ENCODE peak calls at places on chromosomes 7 and 10, in seven cellular contexts. One of them, this sample, is unnamed.

GRCh38 chr10:59905066-59905734 is 1.2 kb downstream of the CCDC6 start:
- DNase-seq in right lobe of liver: peak
- DNase-seq in heart right ventricle: peak
- DNase-seq in right atrium auricular region: no peak
- DNase-seq in Panc1: no peak
- DNase-seq in psoas muscle: peak
- DNase-seq in mammary epithelial cell: peak
- DNase-seq in this sample: no peak

GRCh38 chr7:100082978-100083377 is 1.5 kb upstream of the ZNF3 start:
- DNase-seq in right lobe of liver: no peak
- DNase-seq in Panc1: no peak
- DNase-seq in heart right ventricle: no peak
- DNase-seq in mammary epithelial cell: no peak
- DNase-seq in psoas muscle: no peak
- DNase-seq in right atrium auricular region: no peak
- DNase-seq in this sample: no peak

GRCh38 chr10:18684416-18684815 is 25.2 kb downstream of the ARL5B start:
- DNase-seq in Panc1: no peak
- DNase-seq in psoas muscle: no peak
- DNase-seq in right lobe of liver: no peak
- DNase-seq in right atrium auricular region: no peak
- DNase-seq in mammary epithelial cell: no peak
- DNase-seq in heart right ventricle: no peak
- DNase-seq in this sample: no peak

GRCh38 chr10:74179124-74179710 is 28.2 kb downstream of the ADK start:
- DNase-seq in mammary epithelial cell: no peak
- DNase-seq in psoas muscle: no peak
- DNase-seq in right lobe of liver: no peak
- DNase-seq in right atrium auricular region: no peak
- DNase-seq in Panc1: no peak
- DNase-seq in heart right ventricle: no peak
- DNase-seq in this sample: no peak

GRCh38 chr7:44189286-44189992 is at the start of gene GCK:
- DNase-seq in heart right ventricle: no peak
- DNase-seq in Panc1: no peak
- DNase-seq in right atrium auricular region: no peak
- DNase-seq in right lobe of liver: peak
- DNase-seq in mammary epithelial cell: no peak
- DNase-seq in psoas muscle: no peak
- DNase-seq in this sample: peak

GRCh38 chr10:6227346-6227745 is 24.6 kb downstream of the PFKFB3 start:
- DNase-seq in right lobe of liver: no peak
- DNase-seq in psoas muscle: no peak
- DNase-seq in right atrium auricular region: no peak
- DNase-seq in mammary epithelial cell: no peak
- DNase-seq in Panc1: no peak
- DNase-seq in heart right ventricle: no peak
- DNase-seq in this sample: no peak

GRCh38 chr10:98433881-98434732 is 12.6 kb downstream of the HPS1 start:
- DNase-seq in right atrium auricular region: no peak
- DNase-seq in Panc1: no peak
- DNase-seq in heart right ventricle: no peak
- DNase-seq in right lobe of liver: no peak
- DNase-seq in psoas muscle: no peak
- DNase-seq in mammary epithelial cell: peak
- DNase-seq in this sample: no peak

GRCh38 chr7:46157414-46157813 is 236.3 kb upstream of the IGFBP3 start:
- DNase-seq in right atrium auricular region: no peak
- DNase-seq in right lobe of liver: peak
- DNase-seq in psoas muscle: no peak
- DNase-seq in heart right ventricle: no peak
- DNase-seq in mammary epithelial cell: no peak
- DNase-seq in Panc1: no peak
- DNase-seq in this sample: no peak

GRCh38 chr7:129525225-129525862 is 23.0 kb downstream of the SMKR1 start:
- DNase-seq in right atrium auricular region: no peak
- DNase-seq in Panc1: no peak
- DNase-seq in heart right ventricle: no peak
- DNase-seq in mammary epithelial cell: no peak
- DNase-seq in right lobe of liver: no peak
- DNase-seq in psoas muscle: no peak
- DNase-seq in this sample: no peak

GRCh38 chr7:114715907-114716306 is 206.0 kb upstream of the MDFIC start:
- DNase-seq in heart right ventricle: no peak
- DNase-seq in psoas muscle: no peak
- DNase-seq in mammary epithelial cell: peak
- DNase-seq in right atrium auricular region: no peak
- DNase-seq in Panc1: no peak
- DNase-seq in right lobe of liver: no peak
- DNase-seq in this sample: no peak

GRCh38 chr7:33979807-33980355 is 74.5 kb downstream of the BMPER start:
- DNase-seq in Panc1: no peak
- DNase-seq in psoas muscle: no peak
- DNase-seq in right lobe of liver: no peak
- DNase-seq in heart right ventricle: no peak
- DNase-seq in mammary epithelial cell: peak
- DNase-seq in right atrium auricular region: no peak
- DNase-seq in this sample: no peak

GRCh38 chr10:46226900-46227558 is 59.8 kb upstream of the ANTXRL start:
- DNase-seq in mammary epithelial cell: no peak
- DNase-seq in heart right ventricle: no peak
- DNase-seq in right lobe of liver: no peak
- DNase-seq in Panc1: no peak
- DNase-seq in psoas muscle: no peak
- DNase-seq in right atrium auricular region: peak
- DNase-seq in this sample: no peak

GRCh38 chr10:34079702-34080484 is 735.2 kb downstream of the PARD3 start:
- DNase-seq in psoas muscle: no peak
- DNase-seq in right lobe of liver: no peak
- DNase-seq in right atrium auricular region: peak
- DNase-seq in mammary epithelial cell: no peak
- DNase-seq in Panc1: no peak
- DNase-seq in heart right ventricle: no peak
- DNase-seq in this sample: no peak

DNA sequence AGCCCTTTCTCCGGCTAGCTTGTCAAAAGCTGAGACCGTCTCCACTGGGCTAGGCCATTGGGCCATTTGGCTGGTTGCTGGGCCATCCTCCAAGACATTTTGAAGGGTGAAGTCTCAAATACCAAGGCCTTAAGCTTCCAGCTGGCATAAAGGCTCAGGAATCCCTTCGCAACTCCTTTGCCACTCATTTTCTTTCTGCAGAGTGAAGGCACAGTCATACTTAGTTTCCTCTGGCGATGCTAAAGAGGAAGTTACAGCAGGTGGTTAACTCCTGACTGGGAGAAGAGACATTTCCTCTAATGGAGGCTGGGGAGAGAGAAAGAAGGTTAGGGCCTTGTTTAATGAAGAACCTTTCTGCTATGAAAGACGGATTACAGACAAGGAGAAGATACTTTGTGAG is 4.8 kb upstream of the REPIN1 start:
- DNase-seq in right lobe of liver: no peak
- DNase-seq in Panc1: no peak
- DNase-seq in right atrium auricular region: no peak
- DNase-seq in heart right ventricle: no peak
- DNase-seq in mammary epithelial cell: no peak
- DNase-seq in psoas muscle: no peak
- DNase-seq in this sample: no peak
- H3K27ac ChIP-seq in right lobe of liver: no peak
- H3K27ac ChIP-seq in Panc1: peak
- H3K27ac ChIP-seq in right atrium auricular region: no peak
- H3K27ac ChIP-seq in heart right ventricle: no peak
- H3K27ac ChIP-seq in mammary epithelial cell: no peak
- H3K27ac ChIP-seq in psoas muscle: peak
- H3K27ac ChIP-seq in this sample: no peak

GRCh38 chr10:132964231-132964630 is 21.9 kb upstream of the CFAP46 start:
- DNase-seq in mammary epithelial cell: no peak
- DNase-seq in right lobe of liver: no peak
- DNase-seq in Panc1: no peak
- DNase-seq in heart right ventricle: no peak
- DNase-seq in psoas muscle: peak
- DNase-seq in right atrium auricular region: no peak
- DNase-seq in this sample: no peak

GRCh38 chr10:132961864-132962622 is 19.7 kb upstream of the CFAP46 start:
- DNase-seq in psoas muscle: peak
- DNase-seq in right lobe of liver: peak
- DNase-seq in mammary epithelial cell: peak
- DNase-seq in Panc1: no peak
- DNase-seq in heart right ventricle: peak
- DNase-seq in right atrium auricular region: peak
- DNase-seq in this sample: peak

GRCh38 chr10:132961420-132961803 is 19.0 kb upstream of the CFAP46 start:
- DNase-seq in heart right ventricle: no peak
- DNase-seq in psoas muscle: no peak
- DNase-seq in right lobe of liver: peak
- DNase-seq in mammary epithelial cell: no peak
- DNase-seq in right atrium auricular region: no peak
- DNase-seq in Panc1: no peak
- DNase-seq in this sample: no peak

GRCh38 chr10:132963430-132963960 is 21.1 kb upstream of the CFAP46 start:
- DNase-seq in heart right ventricle: no peak
- DNase-seq in right atrium auricular region: no peak
- DNase-seq in Panc1: no peak
- DNase-seq in psoas muscle: peak
- DNase-seq in mammary epithelial cell: no peak
- DNase-seq in right lobe of liver: peak
- DNase-seq in this sample: no peak

GRCh38 chr10:132962623-132963429 is 20.5 kb upstream of the CFAP46 start:
- DNase-seq in psoas muscle: no peak
- DNase-seq in right atrium auricular region: no peak
- DNase-seq in heart right ventricle: no peak
- DNase-seq in right lobe of liver: no peak
- DNase-seq in mammary epithelial cell: no peak
- DNase-seq in Panc1: no peak
- DNase-seq in this sample: no peak
- H3K4me3 ChIP-seq in psoas muscle: peak
- H3K4me3 ChIP-seq in right atrium auricular region: peak
- H3K4me3 ChIP-seq in heart right ventricle: peak
- H3K4me3 ChIP-seq in right lobe of liver: peak
- H3K4me3 ChIP-seq in mammary epithelial cell: peak
- H3K4me3 ChIP-seq in Panc1: peak
- H3K4me3 ChIP-seq in this sample: peak

GRCh38 chr10:24505759-24506158 is 217.9 kb downstream of the ARHGAP21 start:
- DNase-seq in mammary epithelial cell: no peak
- DNase-seq in heart right ventricle: no peak
- DNase-seq in psoas muscle: no peak
- DNase-seq in Panc1: no peak
- DNase-seq in right atrium auricular region: no peak
- DNase-seq in right lobe of liver: peak
- DNase-seq in this sample: no peak

GRCh38 chr10:24501312-24501711 is 222.4 kb downstream of the ARHGAP21 start:
- DNase-seq in right atrium auricular region: no peak
- DNase-seq in psoas muscle: no peak
- DNase-seq in heart right ventricle: no peak
- DNase-seq in right lobe of liver: no peak
- DNase-seq in mammary epithelial cell: no peak
- DNase-seq in Panc1: no peak
- DNase-seq in this sample: no peak

DNA sequence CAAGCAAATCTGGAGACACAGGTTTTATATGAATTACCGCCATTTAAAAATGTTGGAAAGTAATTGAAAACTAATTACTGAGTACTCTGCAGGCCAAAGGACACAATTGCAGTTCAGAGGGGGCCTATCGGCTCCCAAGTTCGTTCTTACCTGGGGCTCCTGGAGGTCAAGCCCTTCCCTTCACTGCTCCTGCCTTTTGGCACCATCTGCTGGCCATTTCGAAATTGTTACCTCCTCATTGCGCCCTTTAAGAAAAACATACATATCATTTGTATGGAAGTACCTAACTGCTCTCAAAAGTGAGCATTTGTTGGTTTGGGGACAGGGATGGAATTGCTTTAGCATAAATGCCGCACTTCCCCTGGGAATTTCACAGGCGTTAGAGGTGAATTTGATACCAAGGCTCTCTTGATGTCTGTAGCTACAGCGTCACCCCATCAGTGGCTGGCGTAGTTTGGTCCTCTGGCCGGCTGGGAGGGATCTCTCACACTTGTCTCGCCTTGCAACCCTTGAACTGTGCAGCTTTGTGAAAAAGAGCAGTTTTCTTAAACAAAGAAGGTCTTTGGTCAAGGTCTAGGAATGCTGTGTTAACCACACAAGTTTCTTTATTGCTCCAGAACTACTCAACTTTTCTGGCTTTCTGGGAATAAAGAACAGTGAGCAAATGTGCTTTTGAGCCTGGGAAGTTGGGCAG is 219.9 kb downstream of the ARHGAP21 start:
- DNase-seq in heart right ventricle: no peak
- DNase-seq in right atrium auricular region: no peak
- DNase-seq in right lobe of liver: no peak
- DNase-seq in Panc1: peak
- DNase-seq in psoas muscle: no peak
- DNase-seq in mammary epithelial cell: peak
- DNase-seq in this sample: no peak
- H3K27ac ChIP-seq in heart right ventricle: no peak
- H3K27ac ChIP-seq in right atrium auricular region: no peak
- H3K27ac ChIP-seq in right lobe of liver: no peak
- H3K27ac ChIP-seq in Panc1: no peak
- H3K27ac ChIP-seq in psoas muscle: no peak
- H3K27ac ChIP-seq in mammary epithelial cell: no peak
- H3K27ac ChIP-seq in this sample: no peak

DNA sequence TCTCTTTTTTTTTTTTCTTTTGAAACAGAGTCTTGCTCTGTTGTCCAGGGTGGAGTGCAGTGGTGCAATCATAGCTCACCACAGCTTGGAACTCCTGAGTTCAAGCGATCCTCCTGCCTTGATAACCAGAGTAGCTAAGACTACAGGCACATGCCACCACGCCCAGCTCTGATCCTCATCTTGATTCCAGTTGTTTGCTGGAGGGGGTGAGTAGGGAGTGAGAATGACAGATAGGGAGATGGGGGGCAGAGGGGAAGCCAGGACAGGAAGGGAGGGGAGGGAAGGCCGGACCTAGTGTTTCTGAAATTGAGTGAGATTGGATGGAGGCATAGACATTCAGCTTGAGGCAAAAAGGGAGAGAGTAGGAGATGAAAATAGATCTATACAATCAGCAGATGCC is 25.2 kb upstream of the CPXM2 start:
- DNase-seq in Panc1: no peak
- DNase-seq in right lobe of liver: no peak
- DNase-seq in psoas muscle: no peak
- DNase-seq in heart right ventricle: no peak
- DNase-seq in mammary epithelial cell: no peak
- DNase-seq in right atrium auricular region: no peak
- DNase-seq in this sample: no peak
- H3K4me3 ChIP-seq in Panc1: no peak
- H3K4me3 ChIP-seq in right lobe of liver: no peak
- H3K4me3 ChIP-seq in psoas muscle: no peak
- H3K4me3 ChIP-seq in heart right ventricle: no peak
- H3K4me3 ChIP-seq in mammary epithelial cell: no peak
- H3K4me3 ChIP-seq in right atrium auricular region: no peak
- H3K4me3 ChIP-seq in this sample: no peak

GRCh38 chr10:8595140-8595539 is 540.7 kb downstream of the GATA3 start:
- DNase-seq in mammary epithelial cell: no peak
- DNase-seq in heart right ventricle: no peak
- DNase-seq in Panc1: no peak
- DNase-seq in right lobe of liver: no peak
- DNase-seq in right atrium auricular region: no peak
- DNase-seq in psoas muscle: no peak
- DNase-seq in this sample: no peak
- H3K27ac ChIP-seq in mammary epithelial cell: peak
- H3K27ac ChIP-seq in heart right ventricle: no peak
- H3K27ac ChIP-seq in Panc1: no peak
- H3K27ac ChIP-seq in right lobe of liver: no peak
- H3K27ac ChIP-seq in right atrium auricular region: no peak
- H3K27ac ChIP-seq in psoas muscle: no peak
- H3K27ac ChIP-seq in this sample: no peak

This sample was measured in RWPE2.